ENCODE peak calls at places on chromosome 17, in four cellular contexts. S is K562, H is GM12891, L is GM12878. A is an unnamed sample.

GRCh38 chr17:57559226-57559625 is 185.9 kb downstream of the CCDC182 start:
- DNase-seq in S (no peak), H (no peak), L (no peak), A (no peak)

GRCh38 chr17:17440938-17441730 is 35.7 kb upstream of the MED9 start:
- DNase-seq in S (no peak), H (no peak), L (no peak), A (no peak)

GRCh38 chr17:5238333-5238732 is 3.7 kb upstream of the SCIMP start:
- DNase-seq in S (no peak), H (no peak), L (no peak), A (no peak)

GRCh38 chr17:49545007-49545660 is 30.5 kb upstream of the NXPH3 start:
- DNase-seq in S (no peak), H (no peak), L (no peak), A (no peak)

GRCh38 chr17:63950940-63951907 is 19.1 kb upstream of the CD79B start:
- DNase-seq in S (peak), H (peak), L (no peak), A (peak)

GRCh38 chr17:34099859-34100258 is 155.2 kb upstream of the CCL2 start:
- DNase-seq in S (no peak), H (no peak), L (no peak), A (no peak)

GRCh38 chr17:40068917-40069750 is 6.4 kb downstream of the THRA start:
- DNase-seq in S (peak), H (peak), L (peak), A (no peak)

GRCh38 chr17:31654936-31655335 is 204.1 kb downstream of the COPRS start:
- DNase-seq in S (no peak), H (no peak), L (no peak), A (no peak)

GRCh38 chr17:47423406-47424295 is 99.9 kb downstream of the EFCAB13 start:
- DNase-seq in S (no peak), H (peak), L (no peak), A (peak)

GRCh38 chr17:1787301-1787902 is 25.5 kb downstream of the SERPINF1 start:
- DNase-seq in S (no peak), H (no peak), L (no peak), A (no peak)

GRCh38 chr17:75087558-75088453 is at the start of gene SLC16A5:
- DNase-seq in S (peak), H (peak), L (no peak), A (peak)

GRCh38 chr17:49970498-49970897 is 1.5 kb downstream of the DLX4 start:
- DNase-seq in S (no peak), H (no peak), L (no peak), A (no peak)

GRCh38 chr17:76500745-76501017 is 542 bp downstream of the RHBDF2 start:
- DNase-seq in S (no peak), H (no peak), L (no peak), A (no peak)

GRCh38 chr17:76502326-76503211 is 1.3 kb upstream of the RHBDF2 start:
- DNase-seq in S (no peak), H (no peak), L (no peak), A (no peak)

GRCh38 chr17:76501827-76502307 is 644 bp upstream of the RHBDF2 start:
- DNase-seq in S (no peak), H (no peak), L (no peak), A (no peak)

GRCh38 chr17:76500074-76500744 is 1.0 kb downstream of the RHBDF2 start:
- DNase-seq in S (no peak), H (no peak), L (no peak), A (no peak)

DNA sequence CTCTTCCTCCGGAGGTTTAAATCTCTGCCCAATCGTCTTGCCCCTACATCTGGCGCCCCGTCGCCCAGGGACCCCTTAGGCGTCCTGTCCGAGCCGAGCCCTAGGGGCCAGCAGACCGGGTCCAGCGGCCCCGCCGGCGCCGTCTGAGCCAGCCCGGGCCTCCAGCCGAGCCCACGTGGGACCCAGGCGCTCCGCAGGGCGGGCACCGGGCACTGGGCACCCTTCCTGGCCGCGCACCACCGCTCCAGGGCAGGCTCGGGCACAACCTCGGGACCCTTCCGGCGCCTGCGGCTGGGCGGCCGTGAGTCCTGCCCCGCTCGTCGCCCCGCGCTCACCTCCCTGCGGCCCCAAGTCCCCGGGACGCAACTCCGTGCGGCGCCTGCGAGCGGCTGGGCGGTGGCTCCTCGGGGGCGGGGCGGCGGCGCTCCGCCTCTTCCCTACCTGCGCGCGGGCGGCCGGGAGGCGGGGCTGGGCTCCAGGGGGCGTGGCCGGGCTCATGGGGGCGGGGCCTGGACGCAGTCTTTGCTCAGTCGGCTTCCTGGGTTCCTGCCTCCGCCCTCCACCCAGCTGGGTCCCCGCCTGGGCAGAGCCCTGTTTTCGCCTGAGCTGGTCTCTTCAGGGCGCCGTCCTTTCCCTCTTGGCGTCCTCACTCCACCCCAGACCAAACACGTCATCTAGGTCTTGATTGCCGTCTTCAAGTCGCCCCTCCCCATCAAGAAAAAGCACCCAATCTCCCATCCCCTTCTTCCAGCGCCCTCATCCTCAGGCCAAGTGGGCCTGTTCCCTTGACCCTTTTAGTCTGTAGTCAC is at the start of gene RHBDF2:
- DNase-seq in S (peak), H (peak), L (peak), A (peak)
- TF ChIP-seq POLR2A in S (peak), H (peak), L (peak), A (peak)

GRCh38 chr17:58693208-58693607 is 806 bp downstream of the RAD51C start:
- DNase-seq in S (no peak), H (no peak), L (no peak), A (no peak)

GRCh38 chr17:58694826-58695225 is 2.4 kb downstream of the RAD51C start:
- DNase-seq in S (no peak), H (no peak), L (no peak), A (no peak)

GRCh38 chr17:58692239-58693055 is at the start of gene RAD51C:
- DNase-seq in S (peak), H (peak), L (peak), A (peak)

GRCh38 chr17:58694302-58694701 is 1.9 kb downstream of the RAD51C start:
- DNase-seq in S (no peak), H (no peak), L (no peak), A (no peak)

DNA sequence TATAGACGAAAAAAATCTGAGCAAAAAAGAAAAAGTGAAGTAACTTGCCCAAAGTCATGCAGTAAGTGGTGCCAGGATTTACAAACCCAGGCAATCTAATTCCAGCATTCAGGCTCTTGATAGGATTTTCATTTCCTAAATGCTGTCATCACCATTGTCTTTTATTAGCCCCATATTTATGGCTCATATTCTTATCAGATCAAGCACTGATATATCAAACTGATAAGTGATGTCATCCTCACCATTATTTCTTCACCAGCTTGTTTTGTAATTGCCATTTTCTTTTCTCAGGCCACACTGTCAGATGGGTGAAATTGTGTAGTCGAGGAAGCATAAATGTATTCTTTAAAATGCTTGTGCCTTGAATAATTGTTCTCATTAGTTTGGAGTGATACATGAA is 1.3 kb downstream of the RAD51C start:
- DNase-seq in S (no peak), H (no peak), L (no peak), A (no peak)
- TF ChIP-seq TAF1 in S (no peak), H (no peak), L (no peak), A (no peak)

DNA sequence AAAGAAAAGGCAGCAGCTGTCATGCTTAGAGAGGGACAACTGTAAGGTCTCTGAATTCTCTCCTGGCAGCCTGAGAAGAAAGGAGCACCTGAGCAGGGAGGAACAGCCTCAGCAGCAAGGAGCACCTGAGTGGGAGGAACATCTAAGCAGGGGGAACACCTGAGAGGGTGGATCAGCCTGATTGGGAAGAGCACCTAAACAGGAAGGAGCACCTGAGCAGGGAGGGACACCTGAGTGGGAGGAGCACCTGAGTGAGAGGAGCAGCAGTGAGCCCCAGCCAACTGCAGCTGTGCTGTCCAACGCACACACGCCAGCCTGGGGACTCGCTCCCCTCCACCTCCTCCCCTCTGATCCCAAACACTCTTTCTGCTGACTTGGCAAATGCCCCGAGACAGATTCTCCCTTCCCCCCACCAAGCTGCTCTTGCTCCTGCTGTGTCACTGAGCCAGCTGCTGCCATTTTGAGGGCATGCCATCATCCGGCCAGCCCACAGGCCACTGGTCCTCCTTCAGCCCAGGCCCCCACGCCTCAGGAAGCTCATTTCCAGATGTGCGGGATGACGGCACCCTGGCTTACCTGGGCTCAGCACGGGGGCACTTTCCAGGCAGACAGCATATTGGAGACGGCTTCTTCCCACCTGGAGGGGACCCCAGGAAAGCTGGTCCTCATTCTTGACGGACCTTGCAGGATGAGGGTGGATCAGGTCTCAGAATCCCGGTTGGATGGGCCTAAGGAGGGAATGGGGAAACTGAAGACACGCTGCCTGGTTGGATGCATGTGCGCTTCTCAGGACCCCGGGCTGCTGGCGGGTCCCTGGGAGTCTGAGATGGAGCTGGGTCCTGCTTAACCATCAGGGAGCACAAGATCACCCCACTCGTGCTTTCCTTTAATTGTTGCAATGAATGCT is 57.7 kb upstream of the RBFOX3 start:
- DNase-seq in S (no peak), H (no peak), L (no peak), A (no peak)
- TF ChIP-seq POLR2A in S (no peak), H (no peak), L (no peak), A (no peak)

GRCh38 chr17:7858487-7858832 is 657 bp downstream of the CYB5D1 start:
- DNase-seq in S (peak), H (no peak), L (no peak), A (peak)

GRCh38 chr17:7857724-7858486 is at the start of gene CYB5D1:
- DNase-seq in S (peak), H (peak), L (no peak), A (no peak)

GRCh38 chr17:7859028-7859427 is 1.2 kb downstream of the CYB5D1 start:
- DNase-seq in S (no peak), H (no peak), L (no peak), A (no peak)

GRCh38 chr17:7864995-7865650 is 7.3 kb downstream of the CYB5D1 start:
- DNase-seq in S (no peak), H (no peak), L (no peak), A (no peak)

DNA sequence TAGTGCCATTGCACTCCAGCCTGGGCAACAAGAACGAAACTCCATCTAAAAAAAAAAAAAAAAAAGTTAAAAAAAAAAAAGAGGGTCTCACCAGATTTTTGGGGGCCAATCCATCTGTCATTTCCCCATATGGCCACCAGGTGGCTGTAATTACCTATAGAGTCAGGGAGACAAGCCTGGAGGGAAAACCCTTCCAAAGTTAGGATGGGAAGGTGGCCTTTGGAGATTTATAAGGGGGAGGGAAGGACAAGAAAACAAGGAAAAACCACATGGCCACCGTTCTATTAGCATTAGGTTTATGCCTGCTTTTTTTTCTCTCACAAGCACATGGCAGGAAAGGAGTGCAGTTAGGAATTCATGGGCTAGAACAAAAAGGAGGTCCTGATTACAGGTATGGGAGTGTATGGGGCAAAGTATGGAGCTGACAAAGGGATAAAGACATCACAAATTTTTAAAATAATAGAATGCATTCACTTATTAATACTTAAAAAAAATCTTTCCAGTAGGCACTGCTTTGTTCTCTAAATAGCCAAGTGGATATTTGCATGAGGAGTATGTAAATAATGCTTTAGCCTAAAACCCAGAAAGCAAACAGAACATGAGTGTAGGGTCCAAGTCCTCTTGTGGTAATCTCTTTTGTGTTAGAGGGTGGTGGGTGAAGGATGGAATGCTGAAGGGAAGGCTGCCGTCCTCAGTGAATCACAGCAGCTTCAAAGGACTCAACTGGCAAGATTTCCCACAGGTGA is 5.1 kb downstream of the CYB5D1 start:
- DNase-seq in S (peak), H (no peak), L (no peak), A (no peak)
- TF ChIP-seq TAF1 in S (no peak), H (no peak), L (no peak), A (no peak)

DNA sequence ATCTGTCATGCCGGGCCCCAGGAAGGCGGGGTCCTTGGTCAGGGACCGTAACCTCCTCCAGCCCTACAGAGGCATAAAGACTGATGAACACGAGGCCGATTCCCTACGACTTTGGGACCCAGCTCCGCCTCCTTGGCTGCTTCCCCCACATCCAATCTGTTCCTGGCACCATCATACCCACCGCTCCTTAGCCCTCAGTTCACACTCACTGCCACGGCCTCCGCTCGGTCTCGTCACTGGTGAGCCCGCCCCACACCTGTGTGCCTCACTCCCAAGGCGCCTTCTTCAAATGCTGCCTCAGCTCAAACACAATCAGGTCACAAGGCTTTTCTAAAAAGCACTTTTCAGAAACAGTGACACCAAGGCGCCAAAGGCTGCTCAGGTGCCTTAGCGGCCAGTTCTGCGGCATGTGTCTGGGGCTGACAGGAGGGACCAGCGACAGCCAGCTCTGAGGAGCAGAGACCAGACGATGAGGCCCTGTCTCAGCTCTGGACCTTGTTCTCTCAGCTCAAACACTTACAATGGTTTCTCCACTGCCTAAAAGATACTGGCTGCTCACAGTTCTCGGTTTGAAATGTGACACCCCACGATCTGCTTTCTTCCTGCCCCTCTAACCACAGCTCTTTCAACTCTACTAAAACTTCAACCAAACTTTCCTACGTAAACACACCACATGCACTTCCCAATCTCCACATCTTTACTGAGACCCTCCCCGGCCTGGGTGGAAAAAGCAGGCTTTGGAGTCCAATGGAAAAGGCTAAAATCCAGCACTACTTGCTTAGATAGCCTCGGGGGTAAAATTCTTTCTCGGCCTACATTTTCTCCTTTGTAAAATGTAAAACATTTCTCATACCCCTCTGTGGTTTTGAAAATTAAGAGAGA is 33.2 kb downstream of the CYB5D2 start:
- DNase-seq in S (no peak), H (no peak), L (no peak), A (no peak)
- TF ChIP-seq POLR2A in S (no peak), H (no peak), L (no peak), A (no peak)

A was measured in GM12892.